ENCODE peak calls at places on chromosome 9, in five cellular contexts. Z is aorta; S is activated CD8-positive, alpha-beta T cell treated with anti-CD3 and anti-CD28 coated beads, Interleukin-2, amount 10 ng/mL, durations not matched to agents 7 days and 5 days; Q is WTC11; N is cardiac muscle cell. B is an unnamed sample.

GRCh38 chr9:34988218-34989055 is 1.1 kb upstream of the DNAJB5 start:
- DNase-seq in Q (no peak), N (no peak), S (peak), Z (peak), B (no peak)

GRCh38 chr9:95095619-95096355 is 221.7 kb downstream of the FANCC start:
- DNase-seq in Z (peak), S (no peak), Q (no peak), N (no peak), B (no peak)

GRCh38 chr9:5264219-5264595 is 33.0 kb downstream of the INSL4 start:
- DNase-seq in Z (no peak), S (no peak), Q (no peak), N (no peak), B (no peak)

GRCh38 chr9:23769307-23769935 is 56.6 kb downstream of the ELAVL2 start:
- DNase-seq in S (no peak), Q (no peak), N (no peak), Z (no peak), B (no peak)

GRCh38 chr9:84076359-84076758 is 95.8 kb downstream of the RMI1 start:
- DNase-seq in Q (no peak), N (no peak), S (no peak), Z (no peak), B (no peak)

GRCh38 chr9:21015122-21015815 is 16.2 kb downstream of the HACD4 start:
- DNase-seq in Z (no peak), S (no peak), Q (no peak), N (no peak), B (no peak)

GRCh38 chr9:2231831-2232230 is 216.7 kb downstream of the SMARCA2 start:
- DNase-seq in N (no peak), Q (no peak), S (no peak), Z (no peak), B (no peak)

GRCh38 chr9:131608469-131609115 is 63.3 kb downstream of the PRRT1B start:
- DNase-seq in Z (peak), Q (peak), N (peak), S (no peak), B (no peak)

GRCh38 chr9:135119496-135120064 is 32.1 kb downstream of the OLFM1 start:
- DNase-seq in Q (no peak), Z (no peak), N (no peak), S (no peak), B (peak)

GRCh38 chr9:134641989-134642384 is 384 bp downstream of the COL5A1 start:
- DNase-seq in N (peak), S (no peak), Q (no peak), Z (no peak), B (no peak)

GRCh38 chr9:108569624-108570023 is 286.2 kb downstream of the ACTL7B start:
- DNase-seq in Q (no peak), S (no peak), Z (peak), N (no peak), B (no peak)

GRCh38 chr9:34126207-34127034 is at the start of gene DCAF12:
- DNase-seq in S (peak), Q (peak), Z (peak), N (peak), B (peak)

GRCh38 chr9:7996558-7996957 is 197.0 kb upstream of the DMAC1 start:
- DNase-seq in Q (no peak), S (no peak), N (no peak), Z (no peak), B (no peak)

GRCh38 chr9:89714316-89714715 is 109.5 kb downstream of the GADD45G start:
- DNase-seq in N (no peak), Z (no peak), Q (no peak), S (no peak), B (no peak)

B was measured in upper lobe of right lung.